ENCODE peak calls at places on chromosomes 11 and 22, in five cellular contexts. G is PC-3, O is OCI-LY7, W is fibroblast of lung, T is mammary epithelial cell. A is an unnamed sample.

GRCh38 chr22:25582946-25583345 is 18.5 kb downstream of the GRK3 start:
- DNase-seq in G (no peak), O (no peak), W (peak; percentile 67), T (peak; percentile 46), A (no peak)

GRCh38 chr11:126282361-126282741 is 542 bp upstream of the TIRAP start:
- DNase-seq in G (peak; percentile 34), O (peak; percentile 35), W (peak; percentile 48), T (peak; percentile 17), A (peak; percentile 56)

GRCh38 chr11:104573431-104573830 is 324.8 kb downstream of the CASP12 start:
- DNase-seq in G (peak; percentile 93), O (no peak), W (peak; percentile 43), T (peak; percentile 75), A (no peak)

GRCh38 chr11:93396356-93396755 is 65.8 kb downstream of the DEUP1 start:
- DNase-seq in G (no peak), O (no peak), W (peak; percentile 85), T (peak; percentile 23), A (no peak)

GRCh38 chr11:88353835-88354496 is 16.4 kb upstream of the CTSC start:
- DNase-seq in G (no peak), O (no peak), W (no peak), T (no peak), A (no peak)

GRCh38 chr22:25193548-25193947 is 6.1 kb upstream of the CRYBB3 start:
- DNase-seq in G (no peak), O (peak; percentile 7), W (no peak), T (no peak), A (peak; percentile 48)

GRCh38 chr11:2899080-2899783 is 13.7 kb upstream of the CDKN1C start:
- DNase-seq in G (no peak), O (no peak), W (no peak), T (no peak), A (no peak)

GRCh38 chr11:8242480-8243280 is 21.0 kb downstream of the LMO1 start:
- DNase-seq in G (no peak), O (no peak), W (no peak), T (no peak), A (no peak)

GRCh38 chr11:73406131-73406530 is 29.9 kb downstream of the RELT start:
- DNase-seq in G (no peak), O (no peak), W (no peak), T (no peak), A (no peak)

GRCh38 chr22:42202669-42203068 is 67.8 kb downstream of the TCF20 start:
- DNase-seq in G (no peak), O (no peak), W (peak; percentile 71), T (no peak), A (no peak)

GRCh38 chr11:104073950-104074349 is 37.5 kb downstream of the DDI1 start:
- DNase-seq in G (peak; percentile 38), O (peak; percentile 30), W (peak; percentile 38), T (peak; percentile 75), A (peak; percentile 99)

GRCh38 chr11:12017865-12018453 is 9.5 kb upstream of the DKK3 start:
- DNase-seq in G (no peak), O (no peak), W (peak; percentile 80), T (no peak), A (no peak)

GRCh38 chr11:113992459-113993105 is 17.7 kb downstream of the HTR3A start:
- DNase-seq in G (no peak), O (no peak), W (no peak), T (no peak), A (peak; percentile 45)

GRCh38 chr11:95788921-95789505 is 569 bp downstream of the FAM76B start:
- DNase-seq in G (peak; percentile 42), O (peak; percentile 63), W (peak; percentile 57), T (peak; percentile 23), A (peak; percentile 80)

GRCh38 chr22:17754233-17754925 is 19.9 kb downstream of the BID start:
- DNase-seq in G (peak; percentile 7), O (peak; percentile 41), W (no peak), T (no peak), A (no peak)

GRCh38 chr22:26711205-26711958 is 54.0 kb downstream of the MIAT start:
- DNase-seq in G (no peak), O (peak; percentile 14), W (no peak), T (no peak), A (no peak)

GRCh38 chr22:44392446-44392921 is 79.7 kb upstream of the SHISAL1 start:
- DNase-seq in G (peak; percentile 69), O (no peak), W (peak; percentile 40), T (peak; percentile 46), A (no peak)

GRCh38 chr11:47881145-47881544 is 33.0 kb upstream of the NUP160 start:
- DNase-seq in G (no peak), O (no peak), W (no peak), T (no peak), A (no peak)

GRCh38 chr11:126544311-126545056 is 189.0 kb downstream of the ST3GAL4 start:
- DNase-seq in G (peak; percentile 28), O (no peak), W (peak; percentile 72), T (peak; percentile 2), A (no peak)

GRCh38 chr11:15800121-15800800 is 556.1 kb downstream of the SOX6 start:
- DNase-seq in G (peak; percentile 4), O (no peak), W (peak; percentile 96), T (peak; percentile 87), A (no peak)

GRCh38 chr11:128628343-128628673 is 41.0 kb upstream of the ETS1 start:
- DNase-seq in G (no peak), O (no peak), W (no peak), T (no peak), A (no peak)

GRCh38 chr11:491358-491757 is 15.7 kb downstream of the RNH1 start:
- DNase-seq in G (no peak), O (no peak), W (no peak), T (no peak), A (no peak)

GRCh38 chr11:65623177-65623576 is 7.6 kb downstream of the PCNX3 start:
- DNase-seq in G (no peak), O (no peak), W (no peak), T (no peak), A (no peak)

GRCh38 chr11:71484248-71485062 is 31.5 kb downstream of the NADSYN1 start:
- DNase-seq in G (no peak), O (no peak), W (no peak), T (no peak), A (no peak)

GRCh38 chr22:46732041-46732379 is 6.0 kb downstream of the CERK start:
- DNase-seq in G (no peak), O (no peak), W (no peak), T (no peak), A (no peak)
- H3K4me1 ChIP-seq in G (no peaks in the 10 kb centered on the region), O (peaks cover 44% of the 10 kb centered on the region), W (peaks cover 11% of the 10 kb centered on the region), T (peaks cover 19% of the 10 kb centered on the region), A (peaks cover 66% of the 10 kb centered on the region)

GRCh38 chr22:49946612-49947295 is 13.8 kb upstream of the PIM3 start:
- DNase-seq in G (no peak), O (no peak), W (no peak), T (no peak), A (no peak)
- H2AFZ ChIP-seq in G (no peak overlapping the region), O (no peak overlapping the region), W (no peak overlapping the region), T (peak overlapping the region; percentile 78), A (no peak overlapping the region)

DNA sequence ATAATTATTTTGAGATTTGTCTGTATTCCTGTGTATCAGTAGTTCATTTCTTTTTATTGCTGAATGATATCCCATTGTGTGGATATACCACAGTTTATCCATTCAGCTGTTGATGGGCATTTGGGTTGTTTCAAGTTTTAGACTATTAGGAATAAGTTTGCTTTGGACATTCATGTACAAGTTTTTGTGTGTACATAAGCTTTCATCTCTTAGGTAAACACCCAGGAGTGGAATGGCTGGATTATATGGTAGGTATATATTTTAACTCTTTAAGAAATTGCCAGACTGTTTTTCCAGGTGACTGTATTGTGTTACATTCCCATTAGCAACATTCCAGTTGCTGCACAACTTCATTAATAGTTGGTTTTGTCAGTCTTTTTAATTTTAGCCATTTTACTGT is 52.0 kb downstream of the ARHGEF12 start:
- DNase-seq in G (peak; percentile 28), O (no peak), W (no peak), T (no peak), A (no peak)
- H3K4me1 ChIP-seq in G (peaks cover 43% of the 10 kb centered on the region), O (no peaks in the 10 kb centered on the region), W (peaks cover 5% of the 10 kb centered on the region), T (peaks cover 33% of the 10 kb centered on the region), A (peaks cover 6% of the 10 kb centered on the region)

GRCh38 chr22:20656516-20656901 is 117.4 kb upstream of the SERPIND1 start:
- DNase-seq in G (no peak), O (no peak), W (no peak), T (no peak), A (no peak)
- H2AFZ ChIP-seq in G (no peak overlapping the region), O (no peak overlapping the region), W (no peak overlapping the region), T (no peak overlapping the region), A (no peak overlapping the region)

GRCh38 chr11:33830903-33831648 is 56.8 kb upstream of the FBXO3 start:
- DNase-seq in G (peak; percentile 90), O (no peak), W (no peak), T (peak; percentile 75), A (no peak)
- H3K4me1 ChIP-seq in G (peaks cover 37% of the 10 kb centered on the region), O (no peaks in the 10 kb centered on the region), W (peaks cover 2% of the 10 kb centered on the region), T (peaks cover 29% of the 10 kb centered on the region), A (no peaks in the 10 kb centered on the region)

GRCh38 chr22:36902143-36902911 is 11.1 kb upstream of the CSF2RB start:
- DNase-seq in G (no peak), O (no peak), W (no peak), T (no peak), A (no peak)
- H2AFZ ChIP-seq in G (no peak overlapping the region), O (no peak overlapping the region), W (no peak overlapping the region), T (no peak overlapping the region), A (no peak overlapping the region)

GRCh38 chr11:35079581-35079980 is 59.4 kb upstream of the CD44 start:
- DNase-seq in G (no peak), O (no peak), W (no peak), T (no peak), A (no peak)
- H3K4me1 ChIP-seq in G (peaks cover 64% of the 10 kb centered on the region), O (peaks cover 62% of the 10 kb centered on the region), W (peaks cover 30% of the 10 kb centered on the region), T (peaks cover 59% of the 10 kb centered on the region), A (peaks cover 26% of the 10 kb centered on the region)